ENCODE peak calls at places on chromosome 7, in six cellular contexts. One of them, this sample, is unnamed.
A peak's percentile ranks its signal among the peaks of the same experiment; 100 is the strongest.

GRCh38 chr7:87152897-87153641 is 816 bp downstream of the DMTF1 start:
- DNase-seq in heart right ventricle: peak; percentile 25
- DNase-seq in heart left ventricle: peak; percentile 18
- DNase-seq in suprapubic skin: peak; percentile 65
- DNase-seq in body of pancreas: peak; percentile 22
- DNase-seq in glutamatergic neuron: peak; percentile 36
- DNase-seq in this sample: no peak

GRCh38 chr7:150736864-150737263 is 354 bp upstream of the GIMAP5 start:
- DNase-seq in heart right ventricle: no peak
- DNase-seq in suprapubic skin: no peak
- DNase-seq in body of pancreas: no peak
- DNase-seq in heart left ventricle: no peak
- DNase-seq in glutamatergic neuron: no peak
- DNase-seq in this sample: no peak

GRCh38 chr7:85685901-85686300 is 499.0 kb upstream of the SEMA3D start:
- DNase-seq in glutamatergic neuron: no peak
- DNase-seq in body of pancreas: no peak
- DNase-seq in suprapubic skin: no peak
- DNase-seq in heart right ventricle: no peak
- DNase-seq in heart left ventricle: no peak
- DNase-seq in this sample: no peak

GRCh38 chr7:77657427-77658331 is 38.6 kb upstream of the RSBN1L start:
- DNase-seq in glutamatergic neuron: no peak
- DNase-seq in body of pancreas: peak; percentile 29
- DNase-seq in suprapubic skin: no peak
- DNase-seq in heart right ventricle: no peak
- DNase-seq in heart left ventricle: no peak
- DNase-seq in this sample: no peak

GRCh38 chr7:749121-749520 is 22.0 kb upstream of the PRKAR1B start:
- DNase-seq in heart right ventricle: no peak
- DNase-seq in heart left ventricle: no peak
- DNase-seq in glutamatergic neuron: peak; percentile 47
- DNase-seq in suprapubic skin: peak; percentile 46
- DNase-seq in body of pancreas: no peak
- DNase-seq in this sample: no peak

GRCh38 chr7:47244692-47245091 is 337.2 kb downstream of the TNS3 start:
- DNase-seq in heart right ventricle: no peak
- DNase-seq in body of pancreas: no peak
- DNase-seq in suprapubic skin: no peak
- DNase-seq in glutamatergic neuron: no peak
- DNase-seq in heart left ventricle: no peak
- DNase-seq in this sample: no peak

GRCh38 chr7:6197801-6198551 is 74.4 kb downstream of the CYTH3 start:
- DNase-seq in glutamatergic neuron: no peak
- DNase-seq in suprapubic skin: no peak
- DNase-seq in body of pancreas: no peak
- DNase-seq in heart right ventricle: no peak
- DNase-seq in heart left ventricle: no peak
- DNase-seq in this sample: no peak

GRCh38 chr7:148483941-148484340 is 106.6 kb upstream of the C7orf33 start:
- DNase-seq in suprapubic skin: no peak
- DNase-seq in glutamatergic neuron: no peak
- DNase-seq in body of pancreas: no peak
- DNase-seq in heart left ventricle: no peak
- DNase-seq in heart right ventricle: no peak
- DNase-seq in this sample: no peak

GRCh38 chr7:69276011-69276729 is 322.1 kb upstream of the AUTS2 start:
- DNase-seq in heart right ventricle: no peak
- DNase-seq in glutamatergic neuron: peak; percentile 32
- DNase-seq in heart left ventricle: no peak
- DNase-seq in suprapubic skin: no peak
- DNase-seq in body of pancreas: no peak
- DNase-seq in this sample: no peak

GRCh38 chr7:105521027-105521730 is 892 bp downstream of the PUS7 start:
- DNase-seq in glutamatergic neuron: peak; percentile 73
- DNase-seq in heart right ventricle: peak; percentile 72
- DNase-seq in suprapubic skin: peak; percentile 78
- DNase-seq in body of pancreas: peak; percentile 56
- DNase-seq in heart left ventricle: peak; percentile 72
- DNase-seq in this sample: peak; percentile 72

GRCh38 chr7:32119790-32120196 is 49.6 kb upstream of the PDE1C start:
- DNase-seq in heart right ventricle: no peak
- DNase-seq in heart left ventricle: peak; percentile 10
- DNase-seq in suprapubic skin: no peak
- DNase-seq in glutamatergic neuron: peak; percentile 39
- DNase-seq in body of pancreas: no peak
- DNase-seq in this sample: no peak

GRCh38 chr7:6577369-6578113 is at the start of gene ZDHHC4:
- DNase-seq in heart left ventricle: peak; percentile 91
- DNase-seq in body of pancreas: peak; percentile 86
- DNase-seq in glutamatergic neuron: peak; percentile 92
- DNase-seq in suprapubic skin: peak; percentile 88
- DNase-seq in heart right ventricle: peak; percentile 89
- DNase-seq in this sample: peak; percentile 86

GRCh38 chr7:11716185-11716584 is 115.8 kb downstream of the THSD7A start:
- DNase-seq in glutamatergic neuron: no peak
- DNase-seq in body of pancreas: peak; percentile 56
- DNase-seq in suprapubic skin: no peak
- DNase-seq in heart right ventricle: peak; percentile 20
- DNase-seq in heart left ventricle: peak; percentile 39
- DNase-seq in this sample: no peak

GRCh38 chr7:139482662-139483466 is 609 bp downstream of the KLRG2 start:
- DNase-seq in body of pancreas: peak; percentile 19
- DNase-seq in suprapubic skin: no peak
- DNase-seq in glutamatergic neuron: peak; percentile 57
- DNase-seq in heart left ventricle: no peak
- DNase-seq in heart right ventricle: no peak
- DNase-seq in this sample: peak; percentile 72

GRCh38 chr7:152872745-152873118 is 113.2 kb downstream of the ACTR3B start:
- DNase-seq in glutamatergic neuron: no peak
- DNase-seq in heart left ventricle: no peak
- DNase-seq in suprapubic skin: no peak
- DNase-seq in heart right ventricle: no peak
- DNase-seq in body of pancreas: no peak
- DNase-seq in this sample: no peak

GRCh38 chr7:8490391-8490790 is 57.0 kb downstream of the NXPH1 start:
- DNase-seq in heart left ventricle: no peak
- DNase-seq in suprapubic skin: no peak
- DNase-seq in heart right ventricle: no peak
- DNase-seq in glutamatergic neuron: no peak
- DNase-seq in body of pancreas: no peak
- DNase-seq in this sample: no peak

GRCh38 chr7:157282141-157282801 is 54.5 kb upstream of the DNAJB6 start:
- DNase-seq in suprapubic skin: no peak
- DNase-seq in heart right ventricle: no peak
- DNase-seq in glutamatergic neuron: no peak
- DNase-seq in heart left ventricle: no peak
- DNase-seq in body of pancreas: no peak
- DNase-seq in this sample: no peak

GRCh38 chr7:1533255-1533568 is 2.7 kb downstream of the MAFK start:
- DNase-seq in suprapubic skin: no peak
- DNase-seq in glutamatergic neuron: no peak
- DNase-seq in body of pancreas: peak; percentile 25
- DNase-seq in heart left ventricle: no peak
- DNase-seq in heart right ventricle: no peak
- DNase-seq in this sample: no peak

GRCh38 chr7:122885583-122886356 is 490 bp downstream of the CADPS2 start:
- DNase-seq in heart right ventricle: peak; percentile 30
- DNase-seq in body of pancreas: peak; percentile 40
- DNase-seq in glutamatergic neuron: peak; percentile 63
- DNase-seq in heart left ventricle: peak; percentile 30
- DNase-seq in suprapubic skin: peak; percentile 63
- DNase-seq in this sample: peak; percentile 72

GRCh38 chr7:102262536-102262935 is 24.1 kb upstream of the SH2B2 start:
- DNase-seq in heart left ventricle: no peak
- DNase-seq in glutamatergic neuron: no peak
- DNase-seq in suprapubic skin: no peak
- DNase-seq in heart right ventricle: no peak
- DNase-seq in body of pancreas: no peak
- DNase-seq in this sample: no peak

GRCh38 chr7:158992759-158993158 is 136.4 kb downstream of the DYNC2I1 start:
- DNase-seq in heart right ventricle: no peak
- DNase-seq in heart left ventricle: no peak
- DNase-seq in body of pancreas: no peak
- DNase-seq in suprapubic skin: no peak
- DNase-seq in glutamatergic neuron: no peak
- DNase-seq in this sample: no peak

GRCh38 chr7:56479748-56480147 is 363.5 kb upstream of the NUPR2 start:
- DNase-seq in heart right ventricle: no peak
- DNase-seq in body of pancreas: no peak
- DNase-seq in heart left ventricle: no peak
- DNase-seq in glutamatergic neuron: no peak
- DNase-seq in suprapubic skin: no peak
- DNase-seq in this sample: no peak

GRCh38 chr7:15703732-15704131 is 17.2 kb upstream of the MEOX2 start:
- DNase-seq in heart left ventricle: no peak
- DNase-seq in suprapubic skin: no peak
- DNase-seq in glutamatergic neuron: no peak
- DNase-seq in heart right ventricle: no peak
- DNase-seq in body of pancreas: no peak
- DNase-seq in this sample: no peak

GRCh38 chr7:44347546-44348114 is 22.2 kb upstream of the CAMK2B start:
- DNase-seq in heart right ventricle: peak; percentile 49
- DNase-seq in suprapubic skin: no peak
- DNase-seq in heart left ventricle: no peak
- DNase-seq in glutamatergic neuron: no peak
- DNase-seq in body of pancreas: no peak
- DNase-seq in this sample: no peak

GRCh38 chr7:44348851-44349781 is 23.7 kb upstream of the CAMK2B start:
- DNase-seq in heart right ventricle: no peak
- DNase-seq in suprapubic skin: no peak
- DNase-seq in body of pancreas: no peak
- DNase-seq in heart left ventricle: no peak
- DNase-seq in glutamatergic neuron: peak; percentile 24
- DNase-seq in this sample: no peak

GRCh38 chr7:44353668-44354067 is 28.3 kb upstream of the CAMK2B start:
- DNase-seq in heart right ventricle: no peak
- DNase-seq in heart left ventricle: no peak
- DNase-seq in glutamatergic neuron: no peak
- DNase-seq in body of pancreas: no peak
- DNase-seq in suprapubic skin: no peak
- DNase-seq in this sample: no peak

GRCh38 chr7:44346063-44346462 is 20.7 kb upstream of the CAMK2B start:
- DNase-seq in glutamatergic neuron: no peak
- DNase-seq in body of pancreas: no peak
- DNase-seq in heart left ventricle: no peak
- DNase-seq in suprapubic skin: no peak
- DNase-seq in heart right ventricle: no peak
- DNase-seq in this sample: no peak

GRCh38 chr7:44348300-44348699 is 22.9 kb upstream of the CAMK2B start:
- DNase-seq in heart left ventricle: no peak
- DNase-seq in suprapubic skin: no peak
- DNase-seq in glutamatergic neuron: no peak
- DNase-seq in body of pancreas: no peak
- DNase-seq in heart right ventricle: no peak
- DNase-seq in this sample: no peak
- TF ChIP-seq CTCF in heart left ventricle: peak; percentile 18
- TF ChIP-seq CTCF in suprapubic skin: no peak
- TF ChIP-seq CTCF in glutamatergic neuron: no peak
- TF ChIP-seq CTCF in body of pancreas: no peak
- TF ChIP-seq CTCF in heart right ventricle: no peak
- TF ChIP-seq CTCF in this sample: peak; percentile 49

GRCh38 chr7:68148440-68148839 is 1151.8 kb downstream of the TYW1 start:
- DNase-seq in body of pancreas: no peak
- DNase-seq in heart right ventricle: no peak
- DNase-seq in heart left ventricle: no peak
- DNase-seq in glutamatergic neuron: no peak
- DNase-seq in suprapubic skin: no peak
- DNase-seq in this sample: no peak

GRCh38 chr7:68147621-68148238 is 1151.1 kb downstream of the TYW1 start:
- DNase-seq in body of pancreas: no peak
- DNase-seq in heart right ventricle: no peak
- DNase-seq in suprapubic skin: no peak
- DNase-seq in heart left ventricle: no peak
- DNase-seq in glutamatergic neuron: no peak
- DNase-seq in this sample: no peak

GRCh38 chr7:68146970-68147369 is 1150.3 kb downstream of the TYW1 start:
- DNase-seq in body of pancreas: no peak
- DNase-seq in glutamatergic neuron: no peak
- DNase-seq in suprapubic skin: no peak
- DNase-seq in heart left ventricle: no peak
- DNase-seq in heart right ventricle: no peak
- DNase-seq in this sample: no peak

GRCh38 chr7:68143345-68143744 is 1146.7 kb downstream of the TYW1 start:
- DNase-seq in heart left ventricle: no peak
- DNase-seq in glutamatergic neuron: no peak
- DNase-seq in suprapubic skin: no peak
- DNase-seq in body of pancreas: no peak
- DNase-seq in heart right ventricle: no peak
- DNase-seq in this sample: no peak
- TF ChIP-seq CTCF in heart left ventricle: no peak
- TF ChIP-seq CTCF in glutamatergic neuron: no peak
- TF ChIP-seq CTCF in suprapubic skin: no peak
- TF ChIP-seq CTCF in body of pancreas: no peak
- TF ChIP-seq CTCF in heart right ventricle: no peak
- TF ChIP-seq CTCF in this sample: no peak

GRCh38 chr7:35436452-35436851 is 182.6 kb upstream of the TBX20 start:
- DNase-seq in heart left ventricle: no peak
- DNase-seq in heart right ventricle: no peak
- DNase-seq in body of pancreas: no peak
- DNase-seq in glutamatergic neuron: no peak
- DNase-seq in suprapubic skin: no peak
- DNase-seq in this sample: no peak

GRCh38 chr7:35424869-35425495 is 171.1 kb upstream of the TBX20 start:
- DNase-seq in heart right ventricle: peak; percentile 55
- DNase-seq in glutamatergic neuron: peak; percentile 67
- DNase-seq in suprapubic skin: no peak
- DNase-seq in body of pancreas: peak; percentile 66
- DNase-seq in heart left ventricle: peak; percentile 58
- DNase-seq in this sample: no peak

GRCh38 chr7:35430547-35431153 is 176.8 kb upstream of the TBX20 start:
- DNase-seq in body of pancreas: no peak
- DNase-seq in glutamatergic neuron: no peak
- DNase-seq in heart left ventricle: no peak
- DNase-seq in heart right ventricle: no peak
- DNase-seq in suprapubic skin: no peak
- DNase-seq in this sample: no peak
- TF ChIP-seq CTCF in body of pancreas: no peak
- TF ChIP-seq CTCF in glutamatergic neuron: peak; percentile 38
- TF ChIP-seq CTCF in heart left ventricle: peak; percentile 20
- TF ChIP-seq CTCF in heart right ventricle: no peak
- TF ChIP-seq CTCF in suprapubic skin: no peak
- TF ChIP-seq CTCF in this sample: peak; percentile 59

DNA sequence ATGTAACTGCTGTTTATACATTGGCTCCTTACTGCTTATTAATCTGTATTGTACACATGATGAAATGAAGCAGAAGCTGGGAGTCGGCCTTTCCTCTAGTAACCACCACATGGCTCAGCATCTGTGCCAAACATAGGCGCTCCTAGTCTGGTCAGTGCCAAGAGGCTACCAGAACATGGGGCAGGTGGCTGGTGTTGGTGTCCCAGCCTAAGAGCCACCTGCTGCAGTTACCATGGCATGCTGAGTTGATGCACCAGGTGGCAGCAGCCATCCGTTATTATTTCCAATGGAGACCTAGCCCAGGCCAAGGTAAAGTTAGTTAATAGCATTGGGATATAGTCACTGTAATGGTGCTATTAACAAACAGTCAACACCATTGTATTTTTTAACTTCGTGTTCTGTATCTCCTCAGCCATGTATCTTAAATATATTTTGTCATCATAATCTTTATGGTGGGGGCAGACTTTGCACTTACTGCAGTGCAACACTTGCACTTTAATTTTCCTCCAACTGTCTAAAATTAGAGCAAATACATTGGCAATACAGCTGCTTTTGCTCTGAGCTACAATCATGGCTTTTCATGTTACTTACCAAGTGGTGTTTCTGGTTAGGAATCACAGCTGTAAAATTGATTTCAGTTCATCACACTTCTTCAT is 33.1 kb downstream of the HBP1 start:
- DNase-seq in glutamatergic neuron: peak; percentile 73
- DNase-seq in suprapubic skin: no peak
- DNase-seq in heart left ventricle: peak; percentile 44
- DNase-seq in heart right ventricle: peak; percentile 51
- DNase-seq in body of pancreas: peak; percentile 86
- DNase-seq in this sample: no peak
- TF ChIP-seq CTCF in glutamatergic neuron: peak; percentile 47
- TF ChIP-seq CTCF in suprapubic skin: no peak
- TF ChIP-seq CTCF in heart left ventricle: peak; percentile 57
- TF ChIP-seq CTCF in heart right ventricle: peak; percentile 73
- TF ChIP-seq CTCF in body of pancreas: peak; percentile 58
- TF ChIP-seq CTCF in this sample: peak; percentile 69

This sample was measured in type B pancreatic cell.